ENCODE peak calls at places on chromosomes 5 and 9, in five cellular contexts. X is progenitor cell of endocrine pancreas, L is GDM1, Y is neuronal stem cell, R is NCI-H1417. U is an unnamed sample.

GRCh38 chr5:96195053-96195452 is 233.4 kb upstream of the ELL2 start:
- DNase-seq in X (no peak), L (no peak), Y (no peak), R (no peak), U (no peak)

GRCh38 chr5:80569961-80570786 is at the start of gene ANKRD34B:
- DNase-seq in X (peak), L (no peak), Y (peak), R (no peak), U (no peak)

GRCh38 chr9:18923167-18923566 is 109.8 kb downstream of the SAXO1 start:
- DNase-seq in X (no peak), L (no peak), Y (no peak), R (no peak), U (no peak)

GRCh38 chr5:173741729-173742431 is 125.4 kb upstream of the BOD1 start:
- DNase-seq in X (no peak), L (no peak), Y (no peak), R (no peak), U (no peak)

GRCh38 chr5:33309076-33309475 is 131.7 kb upstream of the TARS1 start:
- DNase-seq in X (no peak), L (no peak), Y (no peak), R (no peak), U (no peak)

GRCh38 chr5:173823721-173824567 is 64.2 kb upstream of the CPEB4 start:
- DNase-seq in X (peak), L (no peak), Y (peak), R (no peak), U (no peak)

GRCh38 chr5:110333384-110333783 is 393.1 kb downstream of the TMEM232 start:
- DNase-seq in X (no peak), L (no peak), Y (peak), R (no peak), U (peak)

GRCh38 chr9:110744753-110745522 is 76.3 kb downstream of the MUSK start:
- DNase-seq in X (no peak), L (no peak), Y (no peak), R (no peak), U (no peak)

GRCh38 chr5:108409781-108410180 is 27.9 kb upstream of the FBXL17 start:
- DNase-seq in X (no peak), L (no peak), Y (no peak), R (no peak), U (no peak)

GRCh38 chr9:21110708-21111576 is 30.7 kb downstream of the IFNW1 start:
- DNase-seq in X (no peak), L (peak), Y (peak), R (peak), U (peak)

GRCh38 chr5:157366741-157367684 is 93.0 kb upstream of the NIPAL4 start:
- DNase-seq in X (no peak), L (no peak), Y (no peak), R (no peak), U (no peak)

GRCh38 chr5:172719211-172719610 is 51.8 kb downstream of the DUSP1 start:
- DNase-seq in X (no peak), L (no peak), Y (no peak), R (no peak), U (no peak)